ENCODE peak calls at places on chromosomes 6 and 20, in nine cellular contexts. One of them, this sample, is unnamed.

GRCh38 chr20:9359561-9360308 is 154.7 kb upstream of the LAMP5 start:
- DNase-seq in NCI-H1092 treated with DMSO at 0.1 percent for 48 hours: peak; percentile 9
- DNase-seq in astrocyte of the cerebellum: peak; percentile 73
- DNase-seq in heart left ventricle: no peak
- DNase-seq in choroid plexus epithelial cell: peak; percentile 89
- DNase-seq in upper lobe of right lung: no peak
- DNase-seq in T-helper 9 cell: no peak
- DNase-seq in prostate gland: peak; percentile 47
- DNase-seq in NCI-H1417: peak; percentile 32
- DNase-seq in this sample: no peak

GRCh38 chr6:19465760-19466159 is 371.4 kb upstream of the ID4 start:
- DNase-seq in prostate gland: peak; percentile 50
- DNase-seq in heart left ventricle: no peak
- DNase-seq in choroid plexus epithelial cell: peak; percentile 80
- DNase-seq in upper lobe of right lung: no peak
- DNase-seq in NCI-H1417: peak; percentile 62
- DNase-seq in T-helper 9 cell: no peak
- DNase-seq in astrocyte of the cerebellum: peak; percentile 57
- DNase-seq in NCI-H1092 treated with DMSO at 0.1 percent for 48 hours: peak; percentile 24
- DNase-seq in this sample: no peak

GRCh38 chr6:135861189-135861588 is 9.7 kb downstream of the PDE7B start:
- DNase-seq in NCI-H1092 treated with DMSO at 0.1 percent for 48 hours: no peak
- DNase-seq in T-helper 9 cell: no peak
- DNase-seq in prostate gland: no peak
- DNase-seq in NCI-H1417: no peak
- DNase-seq in choroid plexus epithelial cell: no peak
- DNase-seq in astrocyte of the cerebellum: no peak
- DNase-seq in upper lobe of right lung: no peak
- DNase-seq in heart left ventricle: no peak
- DNase-seq in this sample: no peak

GRCh38 chr6:1004885-1005635 is 306.8 kb upstream of the FOXQ1 start:
- DNase-seq in T-helper 9 cell: no peak
- DNase-seq in upper lobe of right lung: no peak
- DNase-seq in heart left ventricle: no peak
- DNase-seq in NCI-H1417: no peak
- DNase-seq in choroid plexus epithelial cell: peak; percentile 52
- DNase-seq in prostate gland: no peak
- DNase-seq in NCI-H1092 treated with DMSO at 0.1 percent for 48 hours: no peak
- DNase-seq in astrocyte of the cerebellum: no peak
- DNase-seq in this sample: no peak

GRCh38 chr20:35039146-35039545 is 53.5 kb downstream of the TRPC4AP start:
- DNase-seq in NCI-H1417: no peak
- DNase-seq in prostate gland: no peak
- DNase-seq in choroid plexus epithelial cell: no peak
- DNase-seq in T-helper 9 cell: no peak
- DNase-seq in heart left ventricle: no peak
- DNase-seq in astrocyte of the cerebellum: no peak
- DNase-seq in NCI-H1092 treated with DMSO at 0.1 percent for 48 hours: no peak
- DNase-seq in upper lobe of right lung: no peak
- DNase-seq in this sample: no peak

GRCh38 chr6:89180971-89181370 is 35.1 kb downstream of the PM20D2 start:
- DNase-seq in heart left ventricle: no peak
- DNase-seq in choroid plexus epithelial cell: no peak
- DNase-seq in NCI-H1092 treated with DMSO at 0.1 percent for 48 hours: no peak
- DNase-seq in astrocyte of the cerebellum: no peak
- DNase-seq in upper lobe of right lung: no peak
- DNase-seq in prostate gland: no peak
- DNase-seq in T-helper 9 cell: no peak
- DNase-seq in NCI-H1417: no peak
- DNase-seq in this sample: no peak

GRCh38 chr20:52192296-52193007 is 873 bp upstream of the ZFP64 start:
- DNase-seq in NCI-H1417: no peak
- DNase-seq in T-helper 9 cell: no peak
- DNase-seq in upper lobe of right lung: peak; percentile 66
- DNase-seq in choroid plexus epithelial cell: no peak
- DNase-seq in heart left ventricle: peak; percentile 53
- DNase-seq in astrocyte of the cerebellum: no peak
- DNase-seq in NCI-H1092 treated with DMSO at 0.1 percent for 48 hours: peak; percentile 39
- DNase-seq in prostate gland: no peak
- DNase-seq in this sample: no peak

GRCh38 chr6:3228791-3229565 is 1.5 kb upstream of the TUBB2B start:
- DNase-seq in choroid plexus epithelial cell: peak; percentile 39
- DNase-seq in prostate gland: no peak
- DNase-seq in heart left ventricle: no peak
- DNase-seq in NCI-H1092 treated with DMSO at 0.1 percent for 48 hours: peak; percentile 55
- DNase-seq in astrocyte of the cerebellum: no peak
- DNase-seq in T-helper 9 cell: peak; percentile 27
- DNase-seq in upper lobe of right lung: peak; percentile 69
- DNase-seq in NCI-H1417: peak; percentile 86
- DNase-seq in this sample: no peak

GRCh38 chr6:88380083-88380482 is 213.9 kb upstream of the CNR1 start:
- DNase-seq in choroid plexus epithelial cell: peak; percentile 89
- DNase-seq in T-helper 9 cell: no peak
- DNase-seq in astrocyte of the cerebellum: peak; percentile 56
- DNase-seq in upper lobe of right lung: peak; percentile 70
- DNase-seq in prostate gland: no peak
- DNase-seq in NCI-H1417: no peak
- DNase-seq in heart left ventricle: peak; percentile 33
- DNase-seq in NCI-H1092 treated with DMSO at 0.1 percent for 48 hours: no peak
- DNase-seq in this sample: peak; percentile 66

GRCh38 chr20:50624351-50625016 is 66.9 kb downstream of the RIPOR3 start:
- DNase-seq in T-helper 9 cell: no peak
- DNase-seq in NCI-H1417: peak; percentile 79
- DNase-seq in upper lobe of right lung: peak; percentile 86
- DNase-seq in NCI-H1092 treated with DMSO at 0.1 percent for 48 hours: peak; percentile 12
- DNase-seq in astrocyte of the cerebellum: no peak
- DNase-seq in prostate gland: peak; percentile 63
- DNase-seq in heart left ventricle: no peak
- DNase-seq in choroid plexus epithelial cell: no peak
- DNase-seq in this sample: no peak

This sample was measured in spleen.